ENCODE peak calls at places on chromosomes 6 and 20, in nine cellular contexts. P is K562, S is prostate gland, E is HepG2, M is GM12891, L is transverse colon, D is GM12892, O is suprapubic skin, A is sigmoid colon. H is an unnamed sample.
A peak's percentile ranks its signal among the peaks of the same experiment; 100 is the strongest.

GRCh38 chr6:487956-488355 is 96.4 kb downstream of the IRF4 start:
- DNase-seq in L (peak; percentile 21), A (no peak), P (no peak), E (no peak), D (no peak), O (no peak), S (no peak), M (no peak), H (peak; percentile 95)

GRCh38 chr6:33983109-33983475 is 162.8 kb downstream of the GRM4 start:
- DNase-seq in E (peak; percentile 61), S (peak; percentile 75), L (peak; percentile 74), P (peak; percentile 43), M (no peak), A (peak; percentile 64), O (peak; percentile 74), D (peak; percentile 10), H (peak; percentile 51)

GRCh38 chr6:16759181-16759645 is 2.0 kb downstream of the ATXN1 start:
- DNase-seq in S (no peak), D (no peak), E (no peak), P (no peak), M (no peak), A (no peak), L (no peak), O (no peak), H (no peak)

GRCh38 chr6:116444092-116444491 is 17.1 kb upstream of the CALHM6 start:
- DNase-seq in L (no peak), P (peak; percentile 29), S (no peak), M (no peak), O (no peak), D (no peak), A (no peak), E (peak; percentile 21), H (no peak)

GRCh38 chr20:52829111-52829510 is 143.0 kb upstream of the TSHZ2 start:
- DNase-seq in M (no peak), P (no peak), A (no peak), D (no peak), L (no peak), S (no peak), O (no peak), E (no peak), H (no peak)

GRCh38 chr20:50308513-50309279 is 118.1 kb downstream of the CEBPB start:
- DNase-seq in O (peak; percentile 96), P (peak; percentile 77), A (peak; percentile 99), S (peak; percentile 70), L (peak; percentile 78), E (peak; percentile 96), M (no peak), D (no peak), H (peak; percentile 95)

GRCh38 chr20:21450572-21450971 is 53.2 kb upstream of the NKX2-4 start:
- DNase-seq in S (no peak), L (no peak), M (no peak), P (no peak), A (no peak), E (peak; percentile 17), D (no peak), O (no peak), H (no peak)

GRCh38 chr6:139373928-139374356 is 506 bp downstream of the CITED2 start:
- DNase-seq in D (no peak), E (no peak), S (no peak), A (no peak), L (no peak), O (no peak), M (no peak), P (peak; percentile 57), H (no peak)

GRCh38 chr20:25424536-25424935 is 17.1 kb downstream of the GINS1 start:
- DNase-seq in O (no peak), P (no peak), A (no peak), L (no peak), D (no peak), M (no peak), E (no peak), S (no peak), H (no peak)

GRCh38 chr6:69305456-69305855 is 491.4 kb downstream of the LMBRD1 start:
- DNase-seq in S (no peak), D (no peak), O (no peak), E (no peak), L (no peak), A (no peak), M (no peak), P (no peak), H (no peak)
- TF ChIP-seq POLR2AphosphoS5 in S (no peak), D (no peak), O (no peak), E (no peak), L (no peak), A (no peak), M (no peak), P (no peak), H (no peak)

GRCh38 chr6:111804627-111805235 is 68.5 kb downstream of the FYN start:
- DNase-seq in E (no peak), S (no peak), L (peak; percentile 24), M (no peak), A (no peak), O (no peak), D (no peak), P (peak; percentile 71), H (no peak)

GRCh38 chr6:111806561-111807497 is 66.4 kb downstream of the FYN start:
- DNase-seq in L (no peak), M (no peak), D (no peak), O (no peak), P (no peak), E (no peak), S (no peak), A (no peak), H (no peak)

GRCh38 chr6:111803384-111803783 is 69.9 kb downstream of the FYN start:
- DNase-seq in D (no peak), M (no peak), E (no peak), P (no peak), S (no peak), O (no peak), A (no peak), L (no peak), H (no peak)

GRCh38 chr6:111803804-111804203 is 69.4 kb downstream of the FYN start:
- DNase-seq in L (no peak), M (no peak), E (no peak), S (no peak), O (no peak), A (no peak), P (no peak), D (no peak), H (no peak)

DNA sequence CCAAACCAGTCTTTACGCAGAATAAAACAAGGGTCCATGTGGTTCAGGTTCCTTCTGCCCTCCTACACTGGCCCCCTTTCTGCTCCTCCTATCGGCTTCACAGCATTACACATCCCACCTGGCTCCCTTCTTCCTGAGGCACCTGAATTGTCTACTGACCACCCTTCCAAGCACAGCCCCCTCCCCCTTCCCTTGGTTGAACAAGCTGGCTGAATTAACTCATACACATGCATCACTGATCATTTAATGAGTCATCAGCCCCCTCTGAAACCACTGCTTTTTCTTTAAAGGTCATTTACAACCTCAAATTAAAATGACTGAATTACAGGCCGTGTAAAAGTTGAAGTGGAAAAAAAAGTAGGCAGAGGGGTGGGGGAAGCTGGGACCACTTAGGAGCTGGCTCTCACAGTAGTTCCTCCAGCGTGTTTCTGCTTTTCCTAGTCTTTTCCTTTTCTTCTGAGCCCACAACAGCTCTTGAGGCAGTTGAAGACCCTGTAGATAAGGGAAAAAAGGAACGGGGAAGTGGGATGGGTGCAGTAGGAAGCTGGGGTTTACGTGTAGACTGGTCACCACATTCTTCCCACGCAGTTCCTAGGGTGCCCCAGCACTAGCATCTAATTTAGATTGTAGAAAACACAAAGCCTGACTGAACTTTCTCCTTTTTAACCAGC is 67.6 kb downstream of the FYN start:
- DNase-seq in O (no peak), A (no peak), E (no peak), S (no peak), P (peak; percentile 23), M (no peak), L (no peak), D (no peak), H (no peak)
- TF ChIP-seq POLR2AphosphoS5 in O (no peak), A (no peak), E (no peak), S (no peak), P (no peak), M (no peak), L (no peak), D (no peak), H (no peak)

GRCh38 chr6:5471637-5472430 is 210.5 kb downstream of the FARS2 start:
- DNase-seq in P (no peak), D (no peak), S (no peak), E (no peak), L (no peak), A (no peak), M (no peak), O (no peak), H (no peak)
- TF ChIP-seq POLR2AphosphoS5 in P (no peak), D (no peak), S (no peak), E (no peak), L (no peak), A (no peak), M (no peak), O (no peak), H (no peak)

GRCh38 chr6:26027491-26028211 is 59.6 kb upstream of the HFE start:
- DNase-seq in P (no peak), M (no peak), S (no peak), E (no peak), L (no peak), D (no peak), A (no peak), O (no peak), H (no peak)

GRCh38 chr6:26024651-26025046 is 62.0 kb downstream of the TRIM38 start:
- DNase-seq in P (no peak), A (no peak), E (no peak), D (no peak), M (no peak), O (no peak), L (no peak), S (no peak), H (no peak)

GRCh38 chr6:26026833-26027490 is 60.3 kb upstream of the HFE start:
- DNase-seq in L (peak; percentile 95), D (no peak), S (peak; percentile 96), A (peak; percentile 96), O (peak; percentile 93), P (peak; percentile 73), M (no peak), E (peak; percentile 97), H (peak; percentile 95)

GRCh38 chr6:26025047-26025893 is 62.0 kb upstream of the HFE start:
- DNase-seq in O (no peak), D (no peak), M (no peak), P (peak; percentile 45), S (peak; percentile 42), A (peak; percentile 81), E (peak; percentile 63), L (no peak), H (no peak)

DNA sequence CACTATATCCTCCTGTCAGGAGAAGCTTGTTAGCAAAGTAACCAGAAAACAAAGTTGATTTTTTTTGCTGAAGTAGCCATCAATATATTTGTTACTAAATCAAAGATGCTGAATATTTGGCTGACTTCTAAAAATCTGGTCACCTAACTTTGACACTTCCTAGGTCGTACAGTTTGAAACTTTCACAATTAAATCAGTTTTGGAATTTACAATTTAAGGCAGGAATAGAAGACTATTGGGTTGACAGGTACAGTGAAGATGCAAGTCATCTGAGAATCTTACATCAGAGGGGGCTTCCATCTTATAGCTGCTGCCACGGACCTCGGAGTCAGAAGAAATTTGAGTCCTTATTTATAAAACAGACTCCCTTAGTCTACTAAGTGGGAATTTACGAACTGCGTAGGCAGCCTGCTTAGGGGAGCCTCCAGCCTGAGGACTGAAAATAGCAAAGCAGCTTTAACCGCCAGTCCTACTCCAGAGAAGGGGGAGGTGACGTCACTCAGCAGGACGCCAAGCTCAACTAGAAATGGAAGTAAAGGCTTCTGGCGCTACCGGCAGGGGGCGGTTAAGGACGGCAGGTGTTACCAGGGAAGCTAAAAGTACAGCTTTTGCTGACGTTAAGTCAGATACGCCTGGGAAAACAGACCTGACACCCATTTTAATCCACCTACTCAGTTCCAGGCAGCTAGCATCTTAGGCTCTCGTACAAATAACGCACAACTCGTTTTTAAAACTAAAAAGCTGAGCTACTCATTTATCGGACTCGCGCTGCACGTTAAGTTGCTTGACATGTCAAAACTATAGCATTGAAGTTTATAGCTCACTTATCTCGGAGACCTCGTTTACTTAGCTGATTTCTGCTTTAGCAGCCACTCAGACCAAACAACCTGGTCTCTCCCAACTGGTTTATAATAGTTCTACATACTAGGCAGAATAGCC is 61.1 kb upstream of the HFE start:
- DNase-seq in S (peak; percentile 94), A (peak; percentile 99), E (peak; percentile 97), P (peak; percentile 75), D (no peak), M (no peak), O (peak; percentile 94), L (peak; percentile 98), H (peak; percentile 97)
- TF ChIP-seq POLR2AphosphoS5 in S (peak; percentile 93), A (peak; percentile 86), E (peak; percentile 32), P (peak; percentile 90), D (no peak), M (no peak), O (no peak), L (peak; percentile 83), H (no peak)

H was measured in spleen.